ENCODE peak calls at places on chromosomes 3 and 15, in eight cellular contexts. P is NCI-H1092; C is amniotic stem cell; R is NCI-H1417; Y is activated CD4-positive, alpha-beta T cell treated with anti-CD3 and anti-CD28 coated beads, Interleukin-2, amount 10 ng/mL, durations not matched to agents 7 days and 5 days; G is psoas muscle; K is coronary artery; J is PC-3. T is an unnamed sample.

GRCh38 chr15:77192451-77192850 is 121.5 kb upstream of the TSPAN3 start:
- DNase-seq in Y (no peak), R (no peak), P (no peak), G (no peak), C (no peak), K (no peak), J (no peak), T (no peak)

GRCh38 chr3:112734718-112735350 is 93.9 kb upstream of the CCDC80 start:
- DNase-seq in R (peak), K (no peak), C (peak), P (peak), G (no peak), J (peak), Y (peak), T (peak)

GRCh38 chr3:30471076-30471475 is 135.3 kb upstream of the TGFBR2 start:
- DNase-seq in K (no peak), C (no peak), J (peak), Y (no peak), R (no peak), P (no peak), G (no peak), T (peak)

GRCh38 chr3:131795382-131796085 is 239.3 kb downstream of the CPNE4 start:
- DNase-seq in C (no peak), Y (no peak), P (no peak), J (no peak), G (no peak), R (peak), K (no peak), T (no peak)

GRCh38 chr15:49875392-49875791 is 243.6 kb downstream of the ATP8B4 start:
- DNase-seq in P (no peak), J (peak), C (no peak), G (no peak), Y (no peak), R (no peak), K (no peak), T (peak)

GRCh38 chr3:108818404-108818803 is 4.2 kb upstream of the TRAT1 start:
- DNase-seq in J (peak), G (no peak), R (peak), C (no peak), K (no peak), Y (peak), P (no peak), T (peak)

GRCh38 chr3:124258057-124258500 is 266.2 kb upstream of the ROPN1 start:
- DNase-seq in K (no peak), R (peak), P (no peak), J (no peak), Y (no peak), C (no peak), G (no peak), T (peak)

GRCh38 chr15:41022487-41023090 is 69.3 kb downstream of the CHAC1 start:
- DNase-seq in C (peak), Y (peak), R (peak), J (peak), G (no peak), K (no peak), P (no peak), T (peak)

GRCh38 chr3:133330043-133330442 is 69.8 kb upstream of the BFSP2 start:
- DNase-seq in P (peak), G (no peak), C (no peak), R (peak), J (no peak), Y (no peak), K (no peak), T (no peak)

GRCh38 chr15:67068724-67069400 is 3.5 kb downstream of the SMAD3 start:
- DNase-seq in C (no peak), G (no peak), J (no peak), Y (peak), P (no peak), K (no peak), R (no peak), T (peak)

GRCh38 chr3:136547293-136547692 is 204.9 kb downstream of the STAG1 start:
- DNase-seq in J (peak), Y (no peak), R (peak), P (no peak), C (no peak), G (no peak), K (no peak), T (peak)

GRCh38 chr3:159988617-159989251 is at the start of gene IL12A:
- DNase-seq in C (peak), Y (peak), R (peak), J (peak), K (peak), G (peak), P (peak), T (peak)

GRCh38 chr3:173913397-173913796 is 515.9 kb downstream of the NLGN1 start:
- DNase-seq in G (no peak), R (peak), J (no peak), Y (no peak), K (no peak), C (no peak), P (no peak), T (peak)

GRCh38 chr3:153055779-153056178 is 106.2 kb upstream of the RAP2B start:
- DNase-seq in G (no peak), P (no peak), J (no peak), K (no peak), Y (no peak), R (no peak), C (no peak), T (no peak)

GRCh38 chr3:120622870-120623718 is 27.0 kb downstream of the NDUFB4 start:
- DNase-seq in G (no peak), R (no peak), J (peak), K (no peak), P (no peak), C (peak), Y (peak), T (no peak)

GRCh38 chr15:52730163-52730562 is 51.0 kb upstream of the ATOSA start:
- DNase-seq in K (no peak), P (no peak), C (no peak), R (peak), G (no peak), J (peak), Y (peak), T (peak)